ENCODE peak calls at places on chromosomes 2 and 18, in four cellular contexts. V, S, R and K are unnamed samples.

GRCh38 chr2:129906139-129906860 is 73.2 kb upstream of the RAB6C start:
- DNase-seq in V (no peak), S (no peak), R (no peak), K (no peak)

GRCh38 chr2:43001055-43001378 is 208.6 kb upstream of the HAAO start:
- DNase-seq in V (no peak), S (no peak), R (no peak), K (no peak)

GRCh38 chr2:150462772-150463171 is 24.7 kb downstream of the RND3 start:
- DNase-seq in V (no peak), S (no peak), R (no peak), K (no peak)

GRCh38 chr2:127498386-127498785 is 27.9 kb downstream of the IWS1 start:
- DNase-seq in V (no peak), S (no peak), R (no peak), K (no peak)

GRCh38 chr2:71789556-71790219 is 336.3 kb downstream of the DYSF start:
- DNase-seq in V (peak; percentile 14), S (no peak), R (no peak), K (no peak)

GRCh38 chr2:74267068-74267467 is 68.7 kb downstream of the MTHFD2 start:
- DNase-seq in V (peak; percentile 49), S (no peak), R (no peak), K (no peak)

GRCh38 chr2:199940373-199940772 is 14.9 kb downstream of the TYW5 start:
- DNase-seq in V (no peak), S (peak; percentile 74), R (no peak), K (no peak)

GRCh38 chr2:237277151-237277550 is 136.8 kb downstream of the COL6A3 start:
- DNase-seq in V (no peak), S (no peak), R (no peak), K (no peak)

GRCh38 chr2:231781798-231782726 is 980 bp upstream of the PDE6D start:
- DNase-seq in V (no peak), S (peak; percentile 29), R (no peak), K (no peak)

GRCh38 chr18:24227976-24228660 is 89.3 kb downstream of the CABYR start:
- DNase-seq in V (no peak), S (no peak), R (no peak), K (no peak)

GRCh38 chr2:1004398-1004797 is 53.7 kb downstream of the SNTG2 start:
- DNase-seq in V (no peak), S (no peak), R (no peak), K (no peak)

GRCh38 chr2:187547353-187547979 is 6.8 kb downstream of the TFPI start:
- DNase-seq in V (no peak), S (peak; percentile 58), R (no peak), K (no peak)

GRCh38 chr2:12759248-12759647 is 42.5 kb downstream of the TRIB2 start:
- DNase-seq in V (no peak), S (no peak), R (no peak), K (no peak)

GRCh38 chr2:202376460-202377307 is 557 bp downstream of the BMPR2 start:
- DNase-seq in V (peak; percentile 53), S (no peak), R (peak; percentile 30), K (no peak)

GRCh38 chr2:98900721-98901120 is 35.3 kb downstream of the CRACDL start:
- DNase-seq in V (no peak), S (no peak), R (no peak), K (no peak)

GRCh38 chr2:63692002-63692606 is 103.3 kb downstream of the MDH1 start:
- DNase-seq in V (no peak), S (peak; percentile 48), R (no peak), K (no peak)

GRCh38 chr2:45869165-45869501 is 217.7 kb downstream of the PRKCE start:
- DNase-seq in V (no peak), S (no peak), R (no peak), K (no peak)

GRCh38 chr2:192166946-192167345 is 27.8 kb downstream of the TMEFF2 start:
- DNase-seq in V (no peak), S (no peak), R (no peak), K (no peak)

GRCh38 chr2:231677632-231678104 is 30.7 kb upstream of the PTMA start:
- DNase-seq in V (peak; percentile 85), S (peak; percentile 77), R (no peak), K (peak; percentile 84)

GRCh38 chr18:75124967-75125358 is 84.0 kb downstream of the PTGR3 start:
- DNase-seq in V (no peak), S (no peak), R (no peak), K (no peak)

GRCh38 chr2:240513544-240514287 is 44.1 kb downstream of the ANKMY1 start:
- DNase-seq in V (peak; percentile 86), S (peak; percentile 72), R (no peak), K (peak; percentile 84)

GRCh38 chr2:91477731-91478672 is 2786.5 kb downstream of the RPIA start:
- DNase-seq in V (no peak), S (no peak), R (peak; percentile 45), K (no peak)

GRCh38 chr2:101401906-101402305 is 14.6 kb upstream of the CREG2 start:
- DNase-seq in V (no peak), S (no peak), R (no peak), K (no peak)

GRCh38 chr2:124762388-124762787 is 737.3 kb downstream of the CNTNAP5 start:
- DNase-seq in V (no peak), S (no peak), R (no peak), K (no peak)

GRCh38 chr2:205352593-205352992 is 329.7 kb upstream of the NRP2 start:
- DNase-seq in V (no peak), S (no peak), R (no peak), K (no peak)

GRCh38 chr18:52903858-52904257 is 563.9 kb downstream of the DCC start:
- DNase-seq in V (no peak), S (peak; percentile 38), R (no peak), K (no peak)

GRCh38 chr18:4299395-4299794 is 155.7 kb downstream of the DLGAP1 start:
- DNase-seq in V (no peak), S (no peak), R (no peak), K (no peak)

GRCh38 chr2:206561962-206562361 is 80.3 kb upstream of the FAM237A start:
- DNase-seq in V (no peak), S (no peak), R (no peak), K (no peak)

GRCh38 chr2:144198116-144198515 is 321.8 kb downstream of the ZEB2 start:
- DNase-seq in V (no peak), S (peak; percentile 72), R (no peak), K (no peak)

GRCh38 chr2:136022747-136023146 is 37.3 kb upstream of the DARS1 start:
- DNase-seq in V (no peak), S (peak; percentile 99), R (no peak), K (no peak)